ENCODE peak calls at places on chromosome X, in eight cellular contexts. One of them, this sample, is unnamed.

GRCh38 chrX:43166874-43167273 is 388.9 kb upstream of the PPP1R2C start:
- DNase-seq in cardiac muscle cell: no peak
- DNase-seq in progenitor cell of endocrine pancreas: no peak
- DNase-seq in GM20000: no peak
- DNase-seq in thyroid gland: no peak
- DNase-seq in AG09319: no peak
- DNase-seq in fibroblast of mammary gland: no peak
- DNase-seq in A549: no peak
- DNase-seq in this sample: no peak

GRCh38 chrX:75038925-75039324 is 113.7 kb upstream of the NEXMIF start:
- DNase-seq in cardiac muscle cell: peak
- DNase-seq in progenitor cell of endocrine pancreas: no peak
- DNase-seq in GM20000: peak
- DNase-seq in thyroid gland: no peak
- DNase-seq in AG09319: no peak
- DNase-seq in fibroblast of mammary gland: peak
- DNase-seq in A549: no peak
- DNase-seq in this sample: no peak

GRCh38 chrX:54564942-54565341 is 34.9 kb downstream of the GNL3L start:
- DNase-seq in cardiac muscle cell: no peak
- DNase-seq in progenitor cell of endocrine pancreas: no peak
- DNase-seq in GM20000: no peak
- DNase-seq in thyroid gland: no peak
- DNase-seq in AG09319: no peak
- DNase-seq in fibroblast of mammary gland: no peak
- DNase-seq in A549: no peak
- DNase-seq in this sample: no peak

GRCh38 chrX:153793291-153793690 is 884 bp downstream of the IDH3G start:
- DNase-seq in cardiac muscle cell: peak
- DNase-seq in progenitor cell of endocrine pancreas: no peak
- DNase-seq in GM20000: no peak
- DNase-seq in thyroid gland: no peak
- DNase-seq in AG09319: no peak
- DNase-seq in fibroblast of mammary gland: peak
- DNase-seq in A549: no peak
- DNase-seq in this sample: no peak

GRCh38 chrX:106246511-106246910 is 78.4 kb downstream of the PWWP3B start:
- DNase-seq in cardiac muscle cell: peak
- DNase-seq in progenitor cell of endocrine pancreas: no peak
- DNase-seq in GM20000: no peak
- DNase-seq in thyroid gland: no peak
- DNase-seq in AG09319: no peak
- DNase-seq in fibroblast of mammary gland: peak
- DNase-seq in A549: no peak
- DNase-seq in this sample: no peak

GRCh38 chrX:65451663-65452062 is 82.9 kb downstream of the LAS1L start:
- DNase-seq in cardiac muscle cell: peak
- DNase-seq in progenitor cell of endocrine pancreas: no peak
- DNase-seq in GM20000: peak
- DNase-seq in thyroid gland: no peak
- DNase-seq in AG09319: no peak
- DNase-seq in fibroblast of mammary gland: peak
- DNase-seq in A549: no peak
- DNase-seq in this sample: no peak

GRCh38 chrX:11267311-11267910 is 25.8 kb upstream of the AMELX start:
- DNase-seq in cardiac muscle cell: peak
- DNase-seq in progenitor cell of endocrine pancreas: no peak
- DNase-seq in GM20000: no peak
- DNase-seq in thyroid gland: no peak
- DNase-seq in AG09319: no peak
- DNase-seq in fibroblast of mammary gland: peak
- DNase-seq in A549: no peak
- DNase-seq in this sample: no peak

GRCh38 chrX:72123471-72124185 is 8.1 kb downstream of the RTL5 start:
- DNase-seq in cardiac muscle cell: peak
- DNase-seq in progenitor cell of endocrine pancreas: no peak
- DNase-seq in GM20000: no peak
- DNase-seq in thyroid gland: peak
- DNase-seq in AG09319: no peak
- DNase-seq in fibroblast of mammary gland: no peak
- DNase-seq in A549: no peak
- DNase-seq in this sample: no peak

GRCh38 chrX:149803458-149804062 is 21.8 kb downstream of the MAGEA9 start:
- DNase-seq in cardiac muscle cell: no peak
- DNase-seq in progenitor cell of endocrine pancreas: no peak
- DNase-seq in GM20000: no peak
- DNase-seq in thyroid gland: no peak
- DNase-seq in AG09319: no peak
- DNase-seq in fibroblast of mammary gland: no peak
- DNase-seq in A549: no peak
- DNase-seq in this sample: no peak

GRCh38 chrX:130523460-130524394 is 121.9 kb downstream of the RBMX2 start:
- DNase-seq in cardiac muscle cell: peak
- DNase-seq in progenitor cell of endocrine pancreas: no peak
- DNase-seq in GM20000: no peak
- DNase-seq in thyroid gland: peak
- DNase-seq in AG09319: no peak
- DNase-seq in fibroblast of mammary gland: peak
- DNase-seq in A549: no peak
- DNase-seq in this sample: peak

GRCh38 chrX:118631586-118631985 is 95.8 kb upstream of the IL13RA1 start:
- DNase-seq in cardiac muscle cell: no peak
- DNase-seq in progenitor cell of endocrine pancreas: no peak
- DNase-seq in GM20000: peak
- DNase-seq in thyroid gland: no peak
- DNase-seq in AG09319: no peak
- DNase-seq in fibroblast of mammary gland: no peak
- DNase-seq in A549: no peak
- DNase-seq in this sample: no peak

GRCh38 chrX:96715412-96715940 is 30.8 kb downstream of the DIAPH2 start:
- DNase-seq in cardiac muscle cell: no peak
- DNase-seq in progenitor cell of endocrine pancreas: no peak
- DNase-seq in GM20000: no peak
- DNase-seq in thyroid gland: no peak
- DNase-seq in AG09319: no peak
- DNase-seq in fibroblast of mammary gland: peak
- DNase-seq in A549: no peak
- DNase-seq in this sample: no peak

GRCh38 chrX:124216396-124217124 is 115.9 kb upstream of the TEX13D start:
- DNase-seq in cardiac muscle cell: no peak
- DNase-seq in progenitor cell of endocrine pancreas: no peak
- DNase-seq in GM20000: no peak
- DNase-seq in thyroid gland: no peak
- DNase-seq in AG09319: no peak
- DNase-seq in fibroblast of mammary gland: no peak
- DNase-seq in A549: no peak
- DNase-seq in this sample: no peak

GRCh38 chrX:114675365-114675764 is 91.5 kb downstream of the HTR2C start:
- DNase-seq in cardiac muscle cell: no peak
- DNase-seq in progenitor cell of endocrine pancreas: no peak
- DNase-seq in GM20000: no peak
- DNase-seq in thyroid gland: no peak
- DNase-seq in AG09319: peak
- DNase-seq in fibroblast of mammary gland: peak
- DNase-seq in A549: no peak
- DNase-seq in this sample: no peak

GRCh38 chrX:124373348-124373747 is 27.0 kb downstream of the SH2D1A start:
- DNase-seq in cardiac muscle cell: no peak
- DNase-seq in progenitor cell of endocrine pancreas: no peak
- DNase-seq in GM20000: no peak
- DNase-seq in thyroid gland: no peak
- DNase-seq in AG09319: no peak
- DNase-seq in fibroblast of mammary gland: no peak
- DNase-seq in A549: no peak
- DNase-seq in this sample: no peak

GRCh38 chrX:40174594-40175415 is 77.0 kb upstream of the BCOR start:
- DNase-seq in cardiac muscle cell: peak
- DNase-seq in progenitor cell of endocrine pancreas: no peak
- DNase-seq in GM20000: peak
- DNase-seq in thyroid gland: peak
- DNase-seq in AG09319: no peak
- DNase-seq in fibroblast of mammary gland: no peak
- DNase-seq in A549: no peak
- DNase-seq in this sample: no peak

GRCh38 chrX:123943074-123943473 is 18.4 kb upstream of the STAG2 start:
- DNase-seq in cardiac muscle cell: no peak
- DNase-seq in progenitor cell of endocrine pancreas: no peak
- DNase-seq in GM20000: no peak
- DNase-seq in thyroid gland: no peak
- DNase-seq in AG09319: no peak
- DNase-seq in fibroblast of mammary gland: no peak
- DNase-seq in A549: no peak
- DNase-seq in this sample: no peak

GRCh38 chrX:116499780-116500179 is 37.0 kb upstream of the CT83 start:
- DNase-seq in cardiac muscle cell: peak
- DNase-seq in progenitor cell of endocrine pancreas: no peak
- DNase-seq in GM20000: no peak
- DNase-seq in thyroid gland: no peak
- DNase-seq in AG09319: no peak
- DNase-seq in fibroblast of mammary gland: peak
- DNase-seq in A549: no peak
- DNase-seq in this sample: no peak

GRCh38 chrX:26586570-26586969 is 370.6 kb downstream of the MAGEB5 start:
- DNase-seq in cardiac muscle cell: no peak
- DNase-seq in progenitor cell of endocrine pancreas: no peak
- DNase-seq in GM20000: no peak
- DNase-seq in thyroid gland: no peak
- DNase-seq in AG09319: no peak
- DNase-seq in fibroblast of mammary gland: no peak
- DNase-seq in A549: no peak
- DNase-seq in this sample: no peak

GRCh38 chrX:69173906-69174305 is 8.7 kb upstream of the PJA1 start:
- DNase-seq in cardiac muscle cell: no peak
- DNase-seq in progenitor cell of endocrine pancreas: no peak
- DNase-seq in GM20000: no peak
- DNase-seq in thyroid gland: peak
- DNase-seq in AG09319: no peak
- DNase-seq in fibroblast of mammary gland: no peak
- DNase-seq in A549: no peak
- DNase-seq in this sample: no peak

GRCh38 chrX:39475372-39475771 is 622.4 kb downstream of the BCOR start:
- DNase-seq in cardiac muscle cell: no peak
- DNase-seq in progenitor cell of endocrine pancreas: no peak
- DNase-seq in GM20000: no peak
- DNase-seq in thyroid gland: no peak
- DNase-seq in AG09319: no peak
- DNase-seq in fibroblast of mammary gland: no peak
- DNase-seq in A549: no peak
- DNase-seq in this sample: no peak

GRCh38 chrX:129318375-129318774 is 204.9 kb downstream of the SMARCA1 start:
- DNase-seq in cardiac muscle cell: peak
- DNase-seq in progenitor cell of endocrine pancreas: no peak
- DNase-seq in GM20000: no peak
- DNase-seq in thyroid gland: no peak
- DNase-seq in AG09319: no peak
- DNase-seq in fibroblast of mammary gland: peak
- DNase-seq in A549: peak
- DNase-seq in this sample: no peak
- TF ChIP-seq CTCF in cardiac muscle cell: peak
- TF ChIP-seq CTCF in progenitor cell of endocrine pancreas: peak
- TF ChIP-seq CTCF in GM20000: no peak
- TF ChIP-seq CTCF in thyroid gland: no peak
- TF ChIP-seq CTCF in AG09319: peak
- TF ChIP-seq CTCF in fibroblast of mammary gland: peak
- TF ChIP-seq CTCF in A549: peak
- TF ChIP-seq CTCF in this sample: no peak

DNA sequence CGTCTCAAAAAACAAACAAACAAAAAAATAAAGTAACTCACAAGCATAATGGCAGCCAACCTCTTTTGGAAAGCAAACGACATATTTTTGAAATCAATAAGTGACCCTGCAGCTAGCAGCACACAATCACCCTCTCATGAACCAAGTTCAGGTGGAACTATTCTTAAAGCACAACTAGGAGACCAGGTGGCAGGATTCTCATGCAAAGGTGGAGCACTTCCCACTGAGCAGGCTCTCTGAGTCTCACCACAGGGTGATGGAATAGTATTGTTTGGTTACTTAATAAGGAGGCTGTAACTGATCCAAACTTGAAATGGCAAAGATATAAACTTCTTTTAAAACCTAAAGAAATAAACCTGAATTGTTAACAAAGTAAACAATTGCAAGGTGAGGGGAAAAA is 1293.1 kb downstream of the PCDH19 start:
- DNase-seq in cardiac muscle cell: no peak
- DNase-seq in progenitor cell of endocrine pancreas: no peak
- DNase-seq in GM20000: no peak
- DNase-seq in thyroid gland: no peak
- DNase-seq in AG09319: no peak
- DNase-seq in fibroblast of mammary gland: no peak
- DNase-seq in A549: no peak
- DNase-seq in this sample: no peak
- TF ChIP-seq CTCF in cardiac muscle cell: no peak
- TF ChIP-seq CTCF in progenitor cell of endocrine pancreas: no peak
- TF ChIP-seq CTCF in GM20000: no peak
- TF ChIP-seq CTCF in thyroid gland: no peak
- TF ChIP-seq CTCF in AG09319: no peak
- TF ChIP-seq CTCF in fibroblast of mammary gland: no peak
- TF ChIP-seq CTCF in A549: no peak
- TF ChIP-seq CTCF in this sample: no peak

GRCh38 chrX:46912673-46913491 is 661 bp downstream of the JADE3 start:
- DNase-seq in cardiac muscle cell: peak
- DNase-seq in progenitor cell of endocrine pancreas: peak
- DNase-seq in GM20000: peak
- DNase-seq in thyroid gland: peak
- DNase-seq in AG09319: no peak
- DNase-seq in fibroblast of mammary gland: peak
- DNase-seq in A549: peak
- DNase-seq in this sample: peak
- TF ChIP-seq CTCF in cardiac muscle cell: peak
- TF ChIP-seq CTCF in progenitor cell of endocrine pancreas: peak
- TF ChIP-seq CTCF in GM20000: no peak
- TF ChIP-seq CTCF in thyroid gland: peak
- TF ChIP-seq CTCF in AG09319: peak
- TF ChIP-seq CTCF in fibroblast of mammary gland: peak
- TF ChIP-seq CTCF in A549: peak
- TF ChIP-seq CTCF in this sample: peak

GRCh38 chrX:51643377-51643776 is 24.7 kb upstream of the CENPVL3 start:
- DNase-seq in cardiac muscle cell: no peak
- DNase-seq in progenitor cell of endocrine pancreas: no peak
- DNase-seq in GM20000: no peak
- DNase-seq in thyroid gland: no peak
- DNase-seq in AG09319: no peak
- DNase-seq in fibroblast of mammary gland: no peak
- DNase-seq in A549: no peak
- DNase-seq in this sample: no peak

DNA sequence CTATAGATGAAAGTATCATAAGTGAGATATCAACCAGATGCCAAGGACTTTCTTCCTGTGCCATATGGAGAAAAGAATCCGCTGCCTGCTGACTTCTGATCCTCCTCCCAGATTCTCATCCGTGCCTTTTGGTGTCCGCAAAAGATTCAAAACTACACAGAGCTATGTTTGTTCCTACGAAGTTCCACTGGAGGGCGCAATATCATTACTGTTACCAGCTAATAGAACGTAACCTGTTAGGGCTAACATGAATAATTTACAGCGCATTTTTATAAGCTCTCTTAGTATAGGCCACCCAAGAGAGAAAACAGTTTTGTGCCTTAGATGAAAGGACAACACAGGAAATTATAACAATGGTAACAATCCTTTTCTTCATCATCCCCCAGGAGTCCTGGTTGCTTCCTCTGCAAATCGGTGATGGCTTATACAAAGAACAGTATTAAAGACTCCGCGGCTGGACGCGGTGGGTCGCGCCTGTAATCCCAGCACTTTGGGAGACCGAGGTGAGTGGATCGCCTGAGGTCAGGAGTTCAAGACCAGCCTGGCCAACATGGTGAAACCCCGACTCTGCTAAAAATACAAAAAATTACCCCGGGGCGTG is 22.8 kb upstream of the CENPVL3 start:
- DNase-seq in cardiac muscle cell: peak
- DNase-seq in progenitor cell of endocrine pancreas: no peak
- DNase-seq in GM20000: peak
- DNase-seq in thyroid gland: no peak
- DNase-seq in AG09319: peak
- DNase-seq in fibroblast of mammary gland: peak
- DNase-seq in A549: peak
- DNase-seq in this sample: no peak
- TF ChIP-seq CTCF in cardiac muscle cell: peak
- TF ChIP-seq CTCF in progenitor cell of endocrine pancreas: peak
- TF ChIP-seq CTCF in GM20000: no peak
- TF ChIP-seq CTCF in thyroid gland: no peak
- TF ChIP-seq CTCF in AG09319: peak
- TF ChIP-seq CTCF in fibroblast of mammary gland: peak
- TF ChIP-seq CTCF in A549: peak
- TF ChIP-seq CTCF in this sample: peak